ENCODE peak calls at places on chromosomes 11 and 22, in seven cellular contexts. D is caudate nucleus, E is fibroblast of mammary gland, L is psoas muscle, S is mucosa of descending colon, K is endothelial cell, M is NT2/D1. X is an unnamed sample.
A peak's percentile ranks its signal among the peaks of the same experiment; 100 is the strongest.

GRCh38 chr22:19060356-19061009 is 61.7 kb downstream of the DGCR2 start:
- DNase-seq in D (no peak), E (peak; percentile 62), L (no peak), S (no peak), K (no peak), M (no peak), X (peak; percentile 50)

GRCh38 chr11:35330924-35331323 is 88.4 kb downstream of the SLC1A2 start:
- DNase-seq in D (no peak), E (no peak), L (no peak), S (no peak), K (no peak), M (no peak), X (no peak)

GRCh38 chr11:76674517-76675400 is 4.2 kb upstream of the LRRC32 start:
- DNase-seq in D (no peak), E (no peak), L (no peak), S (no peak), K (no peak), M (no peak), X (no peak)

GRCh38 chr11:47351159-47352126 is 1.1 kb downstream of the MYBPC3 start:
- DNase-seq in D (no peak), E (no peak), L (no peak), S (peak; percentile 14), K (no peak), M (no peak), X (no peak)

GRCh38 chr11:94199367-94200130 is 70.9 kb downstream of the PANX1 start:
- DNase-seq in D (no peak), E (peak; percentile 44), L (no peak), S (no peak), K (no peak), M (no peak), X (no peak)

GRCh38 chr11:95011376-95011775 is 13.7 kb upstream of the KDM4E start:
- DNase-seq in D (no peak), E (no peak), L (no peak), S (no peak), K (no peak), M (no peak), X (no peak)

GRCh38 chr11:69382131-69383128 is 88.5 kb downstream of the MYEOV start:
- DNase-seq in D (peak; percentile 15), E (peak; percentile 46), L (peak; percentile 64), S (peak; percentile 54), K (no peak), M (no peak), X (no peak)

GRCh38 chr22:48868554-48868953 is 959.1 kb downstream of the BRD1 start:
- DNase-seq in D (no peak), E (no peak), L (no peak), S (no peak), K (no peak), M (no peak), X (no peak)

GRCh38 chr11:35487532-35488078 is 37.8 kb downstream of the PAMR1 start:
- DNase-seq in D (no peak), E (peak; percentile 80), L (no peak), S (no peak), K (peak; percentile 68), M (peak; percentile 63), X (no peak)

GRCh38 chr11:122229078-122229477 is 113.1 kb upstream of the BLID start:
- DNase-seq in D (no peak), E (peak; percentile 93), L (no peak), S (no peak), K (no peak), M (no peak), X (no peak)

GRCh38 chr11:47979378-47980092 is 824 bp upstream of the PTPRJ start:
- DNase-seq in D (peak; percentile 55), E (no peak), L (no peak), S (no peak), K (no peak), M (no peak), X (no peak)

GRCh38 chr11:116686891-116687290 is 85.9 kb downstream of the BUD13 start:
- DNase-seq in D (no peak), E (no peak), L (no peak), S (no peak), K (no peak), M (no peak), X (no peak)

GRCh38 chr11:47991266-47991830 is 11.0 kb downstream of the PTPRJ start:
- DNase-seq in D (no peak), E (no peak), L (peak; percentile 69), S (peak; percentile 61), K (no peak), M (no peak), X (peak; percentile 44)

GRCh38 chr11:57662893-57663292 is 5.0 kb upstream of the ZDHHC5 start:
- DNase-seq in D (no peak), E (no peak), L (no peak), S (no peak), K (no peak), M (no peak), X (no peak)